ENCODE peak calls at places on chromosomes 2 and 18, in nine cellular contexts. T is body of pancreas, P is kidney epithelial cell, B is OCI-LY7, C is ovary, D is uterus, Y is choroid plexus epithelial cell, F is PC-9, Z is testis. E is an unnamed sample.

GRCh38 chr2:16425462-16426336 is 239.9 kb downstream of the CYRIA start:
- DNase-seq in D (no peak), P (peak), T (peak), Z (no peak), Y (no peak), C (no peak), F (no peak), B (no peak), E (no peak)

GRCh38 chr18:56284319-56284718 is 354.1 kb downstream of the TXNL1 start:
- DNase-seq in D (no peak), F (no peak), P (no peak), T (no peak), Y (no peak), Z (no peak), C (no peak), B (no peak), E (peak)

GRCh38 chr18:48777737-48778111 is 173.0 kb downstream of the SMAD7 start:
- DNase-seq in F (no peak), Z (no peak), C (no peak), T (no peak), D (no peak), B (no peak), Y (peak), P (no peak), E (no peak)

GRCh38 chr2:20377738-20378137 is 27.1 kb upstream of the PUM2 start:
- DNase-seq in P (no peak), Y (no peak), B (no peak), F (no peak), T (no peak), D (no peak), Z (no peak), C (no peak), E (no peak)

GRCh38 chr2:21422724-21423522 is 299.2 kb downstream of the TDRD15 start:
- DNase-seq in T (no peak), C (no peak), B (no peak), Y (peak), Z (no peak), P (no peak), D (no peak), F (no peak), E (no peak)

GRCh38 chr18:54388203-54389142 is 30.8 kb downstream of the C18orf54 start:
- DNase-seq in B (peak), P (peak), Z (no peak), C (no peak), Y (peak), F (peak), T (peak), D (no peak), E (peak)

GRCh38 chr2:63488118-63488713 is 100.1 kb downstream of the WDPCP start:
- DNase-seq in Z (peak), Y (peak), C (peak), B (no peak), F (peak), T (peak), D (no peak), P (no peak), E (no peak)

GRCh38 chr2:220785181-220785580 is 786.9 kb downstream of the EPHA4 start:
- DNase-seq in P (no peak), Y (no peak), Z (no peak), C (no peak), F (no peak), D (no peak), T (no peak), B (no peak), E (no peak)

GRCh38 chr2:165401285-165401852 is 68.1 kb upstream of the CSRNP3 start:
- DNase-seq in Y (peak), P (peak), B (peak), C (no peak), F (no peak), D (peak), T (peak), Z (peak), E (peak)

DNA sequence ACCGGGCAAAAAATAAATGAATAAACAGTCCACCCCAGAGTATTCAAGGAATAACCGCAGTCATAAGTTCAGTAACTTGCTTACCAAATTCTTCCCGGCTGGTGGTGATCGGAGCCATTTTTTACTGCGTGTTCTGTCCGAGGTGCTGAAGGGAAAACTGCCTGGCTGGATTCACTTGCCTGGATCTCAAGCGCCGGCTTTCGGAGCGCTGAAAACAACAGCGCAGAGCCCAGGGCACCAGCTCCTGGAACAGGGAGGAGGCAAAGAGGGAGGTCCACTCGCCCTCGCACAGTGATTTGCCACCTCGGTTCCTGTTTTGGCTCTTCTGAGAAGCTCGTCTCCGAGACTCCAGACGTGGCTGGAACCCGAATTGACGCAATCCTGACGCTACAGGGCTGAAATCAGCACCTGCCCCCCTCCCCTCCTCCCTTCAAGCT is at the start of gene SYT4:
- DNase-seq in B (no peak), Z (peak), T (peak), D (no peak), C (peak), F (peak), Y (peak), P (peak), E (no peak)
- H3K4me3 ChIP-seq in B (no peak), Z (peak), T (no peak), D (no peak), C (no peak), F (no peak), Y (no peak), P (no peak), E (no peak)

GRCh38 chr18:41754332-41754731 is 200.7 kb upstream of the PIK3C3 start:
- DNase-seq in Y (no peak), T (no peak), D (no peak), F (no peak), P (no peak), Z (no peak), B (no peak), C (no peak), E (no peak)

GRCh38 chr18:41761329-41762028 is 193.6 kb upstream of the PIK3C3 start:
- DNase-seq in T (no peak), P (peak), Z (no peak), Y (peak), F (peak), D (no peak), B (no peak), C (no peak), E (peak)

GRCh38 chr18:41756141-41756540 is 198.9 kb upstream of the PIK3C3 start:
- DNase-seq in Z (no peak), T (no peak), P (no peak), B (no peak), C (no peak), Y (no peak), F (no peak), D (no peak), E (no peak)

GRCh38 chr18:41753826-41754225 is 201.2 kb upstream of the PIK3C3 start:
- DNase-seq in B (no peak), Y (no peak), C (no peak), T (no peak), P (no peak), Z (no peak), F (no peak), D (no peak), E (no peak)

GRCh38 chr18:41758534-41758933 is 196.5 kb upstream of the PIK3C3 start:
- DNase-seq in P (no peak), Y (no peak), T (no peak), Z (no peak), F (no peak), C (no peak), B (no peak), D (no peak), E (no peak)
- TF ChIP-seq CTCF in P (no peak), Y (no peak), T (no peak), Z (no peak), F (no peak), C (no peak), B (no peak), D (no peak), E (no peak)

GRCh38 chr2:238492905-238493304 is 66.2 kb downstream of the ASB1 start:
- DNase-seq in D (no peak), B (no peak), Z (no peak), P (no peak), Y (no peak), T (no peak), C (no peak), F (no peak), E (no peak)
- H3K4me3 ChIP-seq in D (no peak), B (no peak), Z (no peak), P (no peak), Y (no peak), T (no peak), C (no peak), F (no peak), E (no peak)

GRCh38 chr18:22446325-22446724 is 28.6 kb upstream of the CTAGE1 start:
- DNase-seq in T (no peak), D (no peak), P (no peak), F (no peak), Y (no peak), B (no peak), Z (no peak), C (no peak), E (no peak)

GRCh38 chr18:22451796-22452195 is 34.1 kb upstream of the CTAGE1 start:
- DNase-seq in B (peak), Y (no peak), T (no peak), C (no peak), D (no peak), P (no peak), Z (no peak), F (no peak), E (no peak)

GRCh38 chr18:22447770-22448169 is 30.1 kb upstream of the CTAGE1 start:
- DNase-seq in C (no peak), T (no peak), Z (no peak), Y (no peak), D (no peak), F (no peak), P (no peak), B (no peak), E (no peak)

GRCh38 chr18:22446906-22447305 is 29.2 kb upstream of the CTAGE1 start:
- DNase-seq in D (no peak), P (no peak), Y (no peak), B (no peak), C (no peak), Z (no peak), T (no peak), F (no peak), E (no peak)

DNA sequence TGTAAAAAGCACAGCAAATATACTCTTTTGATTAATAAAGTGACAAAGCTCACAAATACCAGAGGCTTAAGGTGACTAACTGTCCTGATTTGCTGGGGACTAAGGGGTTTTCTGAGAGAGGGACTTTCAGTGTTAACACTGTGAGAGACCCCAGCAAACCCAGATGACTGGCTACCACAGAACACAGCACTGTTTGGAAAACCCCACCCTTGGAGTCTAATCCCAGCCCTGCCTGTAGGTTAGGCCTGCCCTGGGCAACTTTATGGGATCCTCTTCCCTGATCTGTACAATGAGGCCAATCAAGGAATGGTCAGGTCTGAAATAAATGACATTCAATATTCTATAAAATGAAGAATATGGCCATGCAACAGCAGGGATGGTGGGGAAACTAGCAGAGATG is 30.5 kb upstream of the CTAGE1 start:
- DNase-seq in T (no peak), C (no peak), D (no peak), F (no peak), B (no peak), Z (no peak), Y (no peak), P (no peak), E (no peak)
- TF ChIP-seq CTCF in T (no peak), C (no peak), D (no peak), F (no peak), B (no peak), Z (no peak), Y (no peak), P (no peak), E (no peak)

DNA sequence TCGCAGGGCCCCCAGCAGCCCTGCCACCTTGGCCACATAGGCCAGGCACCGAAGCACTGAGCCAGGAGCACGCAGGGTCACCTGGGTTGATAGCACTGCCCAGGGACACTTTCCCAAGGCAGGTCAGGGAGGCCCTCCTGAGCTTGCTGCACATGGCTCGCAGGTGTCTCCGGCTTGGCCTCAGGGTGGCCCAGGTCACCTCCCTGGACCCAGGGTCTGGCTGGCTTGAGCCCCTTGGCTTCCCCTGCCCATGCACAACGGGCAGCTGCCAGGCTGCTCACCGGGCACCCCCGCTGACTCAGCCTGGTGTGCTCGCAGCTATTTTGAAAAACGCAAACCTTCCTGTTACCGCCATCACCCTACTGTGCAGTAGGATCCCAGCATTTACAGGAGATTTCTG is 502.3 kb downstream of the EIPR1 start:
- DNase-seq in D (no peak), C (no peak), B (no peak), P (no peak), Z (no peak), Y (no peak), T (no peak), F (no peak), E (no peak)
- H3K4me3 ChIP-seq in D (no peak), C (no peak), B (no peak), P (no peak), Z (no peak), Y (no peak), T (no peak), F (no peak), E (no peak)

DNA sequence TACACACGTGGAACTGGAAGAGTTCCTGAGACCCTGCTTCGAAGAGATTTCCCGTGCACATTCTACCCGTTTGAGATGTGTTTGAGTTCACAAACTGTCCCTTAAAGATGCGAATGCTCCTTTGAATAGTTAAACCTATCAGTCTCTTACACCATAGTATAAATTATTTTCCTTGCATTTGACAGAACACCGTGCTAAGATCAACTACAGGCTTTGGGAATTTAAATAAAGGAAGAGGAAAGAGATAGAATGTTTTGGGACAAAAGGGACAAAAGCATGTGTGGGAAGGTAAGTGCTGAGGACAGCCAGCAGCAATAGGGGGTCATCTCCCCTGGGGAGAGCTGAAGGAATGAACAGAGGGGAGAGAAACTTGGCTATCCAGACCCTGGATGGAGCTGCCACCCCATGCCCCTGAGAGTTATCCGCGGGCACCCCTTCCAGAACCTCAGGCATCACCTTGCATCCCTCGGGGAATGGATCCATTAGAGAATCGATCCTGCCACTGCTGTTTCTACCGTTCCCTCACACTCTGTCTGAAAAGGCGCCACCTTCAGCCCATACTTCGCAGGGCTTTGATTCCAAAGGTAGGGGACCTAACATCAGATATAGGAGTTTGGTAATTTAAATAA is 890 bp upstream of the ADCY3 start:
- DNase-seq in F (no peak), Z (no peak), Y (no peak), D (no peak), B (peak), C (no peak), P (no peak), T (no peak), E (no peak)
- TF ChIP-seq CTCF in F (peak), Z (no peak), Y (peak), D (no peak), B (peak), C (no peak), P (peak), T (no peak), E (peak)

GRCh38 chr18:59267511-59268126 is 5.6 kb downstream of the RAX start:
- DNase-seq in Z (no peak), Y (no peak), P (no peak), C (no peak), B (no peak), D (no peak), F (no peak), T (no peak), E (no peak)

GRCh38 chr18:59269563-59270214 is 3.6 kb downstream of the RAX start:
- DNase-seq in D (no peak), P (no peak), F (no peak), Y (no peak), B (no peak), T (no peak), C (no peak), Z (no peak), E (no peak)

GRCh38 chr18:59268127-59268721 is 5.0 kb downstream of the RAX start:
- DNase-seq in F (no peak), P (no peak), C (no peak), D (no peak), Y (no peak), B (no peak), T (no peak), Z (no peak), E (no peak)

GRCh38 chr18:59270689-59271257 is 2.5 kb downstream of the RAX start:
- DNase-seq in F (no peak), B (no peak), P (no peak), Y (no peak), D (no peak), C (no peak), Z (no peak), T (no peak), E (no peak)

DNA sequence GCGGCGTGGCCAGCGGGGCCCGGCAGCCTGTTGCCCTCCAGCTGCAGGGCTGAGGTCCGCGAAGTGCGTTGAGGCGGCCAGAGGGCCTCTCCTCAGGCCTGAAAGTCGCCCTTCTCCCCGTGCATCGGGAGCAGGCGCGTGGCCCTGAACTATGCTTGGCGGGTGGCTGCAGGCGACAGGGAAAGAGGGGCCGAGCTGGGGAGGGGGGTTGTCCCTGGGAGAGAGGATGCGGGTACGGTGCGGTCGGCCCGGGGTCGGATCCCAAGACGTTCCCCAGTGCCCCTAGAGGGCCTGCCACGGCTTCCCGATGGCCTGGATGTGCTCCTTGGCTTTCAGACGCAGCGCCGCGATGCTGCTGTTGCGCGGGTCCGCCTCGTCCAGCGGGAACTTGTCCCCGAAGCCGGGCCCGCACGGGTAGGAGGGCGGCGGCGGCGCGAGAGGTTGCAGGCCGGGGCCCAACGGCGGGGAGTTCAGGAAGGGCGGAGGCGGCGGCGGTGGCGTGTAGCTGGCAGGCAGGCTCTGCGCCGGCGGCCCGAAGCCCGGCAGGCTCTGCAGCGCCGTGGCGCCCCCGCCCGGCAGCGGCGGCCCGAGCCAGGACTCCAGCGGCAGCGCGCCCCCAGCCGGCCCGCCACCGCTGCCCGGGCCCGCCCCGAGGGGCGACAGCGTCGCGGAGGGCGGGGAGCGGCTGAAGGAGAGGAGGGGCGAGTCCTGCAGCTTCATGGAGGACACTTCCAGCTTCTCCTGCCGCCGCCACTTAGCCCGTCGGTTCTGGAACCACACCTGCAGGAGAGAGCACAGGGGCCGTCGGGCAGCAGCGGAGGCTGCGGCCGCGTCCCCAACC is 4.3 kb downstream of the RAX start:
- DNase-seq in T (peak), D (no peak), Y (peak), C (no peak), P (no peak), F (no peak), B (no peak), Z (peak), E (no peak)
- H3K4me3 ChIP-seq in T (no peak), D (no peak), Y (no peak), C (no peak), P (no peak), F (no peak), B (no peak), Z (peak), E (no peak)

E was measured in AG04449.